ENCODE peak calls at places on chromosomes 7 and 10, in seven cellular contexts. Y is HT1080; C is T-helper 17 cell; J is activated T-helper 1 cell treated with anti-CD3 and anti-CD28 coated beads, Interleukin-2, amount 50 U/mL, for 16 hours; S is lung; N is RWPE1; L is stimulated activated CD4-positive, alpha-beta T cell treated with anti-CD3 and anti-CD28 coated beads, TNF-alpha, amount 100 ng/mL, for 1 hour. T is an unnamed sample.
A peak's percentile ranks its signal among the peaks of the same experiment; 100 is the strongest.

GRCh38 chr7:90430614-90431445 is 27.6 kb downstream of the CLDN12 start:
- DNase-seq in L (no peak), J (no peak), S (no peak), Y (no peak), N (no peak), C (no peak), T (no peak)

GRCh38 chr7:84953294-84953693 is 233.6 kb downstream of the SEMA3D start:
- DNase-seq in C (no peak), S (no peak), Y (no peak), L (no peak), J (no peak), N (no peak), T (no peak)

GRCh38 chr10:129918836-129919235 is 45.2 kb downstream of the EBF3 start:
- DNase-seq in S (no peak), L (no peak), J (no peak), Y (no peak), N (no peak), C (no peak), T (no peak)

GRCh38 chr10:87594864-87595263 is 64.8 kb upstream of the PAPSS2 start:
- DNase-seq in N (no peak), C (no peak), L (no peak), S (no peak), Y (no peak), J (no peak), T (no peak)

GRCh38 chr10:15719899-15720634 is at the start of gene ITGA8:
- DNase-seq in Y (no peak), L (no peak), S (no peak), N (no peak), C (no peak), J (no peak), T (no peak)

GRCh38 chr7:140316165-140316661 is 82.1 kb downstream of the SLC37A3 start:
- DNase-seq in L (no peak), J (no peak), S (peak; percentile 78), Y (peak; percentile 74), C (no peak), N (peak; percentile 73), T (no peak)

GRCh38 chr7:135349746-135350145 is 116.1 kb downstream of the STRA8 start:
- DNase-seq in L (no peak), C (no peak), S (no peak), Y (no peak), J (no peak), N (no peak), T (no peak)

GRCh38 chr7:93175219-93175618 is 27.0 kb upstream of the SAMD9L start:
- DNase-seq in S (no peak), C (no peak), J (no peak), Y (no peak), N (no peak), L (no peak), T (no peak)

GRCh38 chr10:61882621-61883375 is 18.7 kb upstream of the ARID5B start:
- DNase-seq in L (no peak), N (peak; percentile 34), Y (peak; percentile 45), C (no peak), J (no peak), S (no peak), T (no peak)

GRCh38 chr10:47441973-47442750 is 41.8 kb downstream of the ANXA8 start:
- DNase-seq in N (no peak), L (no peak), S (no peak), J (no peak), Y (no peak), C (no peak), T (no peak)

GRCh38 chr10:97889461-97890265 is 40.0 kb downstream of the GOLGA7B start:
- DNase-seq in N (peak; percentile 93), C (no peak), S (peak; percentile 70), Y (peak; percentile 87), L (no peak), J (no peak), T (no peak)

GRCh38 chr10:89214766-89215165 is 7.6 kb upstream of the CH25H start:
- DNase-seq in L (no peak), Y (no peak), S (no peak), J (no peak), N (no peak), C (no peak), T (no peak)

GRCh38 chr10:48940372-48940771 is 732 bp upstream of the LRRC18 start:
- DNase-seq in J (no peak), L (no peak), C (no peak), N (no peak), S (no peak), Y (no peak), T (no peak)

GRCh38 chr10:95487994-95488393 is 73.2 kb downstream of the SORBS1 start:
- DNase-seq in C (no peak), J (no peak), N (no peak), L (no peak), S (no peak), Y (no peak), T (no peak)

GRCh38 chr10:75733135-75733890 is 301.9 kb downstream of the LRMDA start:
- DNase-seq in S (no peak), L (no peak), N (no peak), J (no peak), Y (no peak), C (no peak), T (no peak)

GRCh38 chr10:2917926-2918325 is 149.4 kb upstream of the PFKP start:
- DNase-seq in Y (no peak), N (no peak), S (no peak), J (no peak), C (no peak), L (no peak), T (no peak)

GRCh38 chr10:62048919-62049636 is 147.6 kb downstream of the ARID5B start:
- DNase-seq in Y (peak; percentile 95), N (peak; percentile 84), C (peak; percentile 24), J (peak; percentile 24), S (peak; percentile 79), L (peak; percentile 33), T (no peak)

GRCh38 chr7:9983048-9983447 is 990.6 kb upstream of the PHF14 start:
- DNase-seq in L (no peak), N (no peak), C (no peak), J (no peak), S (no peak), Y (no peak), T (no peak)

GRCh38 chr10:119896937-119897336 is 4.4 kb downstream of the SEC23IP start:
- DNase-seq in S (peak; percentile 83), L (no peak), C (no peak), Y (peak; percentile 3), J (no peak), N (no peak), T (no peak)

GRCh38 chr10:17474595-17474994 is 20.2 kb upstream of the ST8SIA6 start:
- DNase-seq in Y (no peak), J (no peak), S (no peak), C (no peak), L (no peak), N (peak; percentile 23), T (no peak)

GRCh38 chr7:93938293-93938692 is 16.8 kb downstream of the GNG11 start:
- DNase-seq in L (no peak), S (no peak), J (no peak), C (no peak), N (no peak), Y (peak; percentile 54), T (no peak)

GRCh38 chr10:69573056-69573806 is at the start of gene NEUROG3:
- DNase-seq in J (no peak), Y (no peak), C (no peak), L (no peak), N (no peak), S (no peak), T (peak; percentile 32)

GRCh38 chr10:130654726-130655125 is 518.5 kb downstream of the GLRX3 start:
- DNase-seq in L (no peak), Y (no peak), J (no peak), C (no peak), N (no peak), S (no peak), T (no peak)

GRCh38 chr10:83127942-83128575 is 1011.2 kb upstream of the GHITM start:
- DNase-seq in S (no peak), J (no peak), Y (peak; percentile 72), C (no peak), L (no peak), N (no peak), T (no peak)

GRCh38 chr10:129963831-129964501 is at the start of gene EBF3:
- DNase-seq in S (no peak), Y (peak; percentile 6), N (peak; percentile 49), J (no peak), L (no peak), C (peak; percentile 47), T (no peak)

GRCh38 chr10:8321990-8322389 is 267.5 kb downstream of the GATA3 start:
- DNase-seq in Y (no peak), L (no peak), S (no peak), C (no peak), J (no peak), N (no peak), T (no peak)

GRCh38 chr10:43225787-43226153 is 41.1 kb downstream of the RASGEF1A start:
- DNase-seq in N (no peak), C (peak; percentile 23), L (no peak), Y (no peak), J (peak; percentile 3), S (no peak), T (no peak)

GRCh38 chr7:137851361-137851945 is 4.7 kb upstream of the DGKI start:
- DNase-seq in J (no peak), N (no peak), Y (peak; percentile 25), C (no peak), L (no peak), S (no peak), T (no peak)

GRCh38 chr10:87734987-87735827 is 75.5 kb downstream of the PAPSS2 start:
- DNase-seq in L (no peak), S (no peak), C (no peak), Y (peak; percentile 54), J (no peak), N (peak; percentile 61), T (peak; percentile 17)

GRCh38 chr10:84095821-84096497 is 43.4 kb upstream of the GHITM start:
- DNase-seq in J (no peak), L (no peak), N (no peak), Y (peak; percentile 38), S (no peak), C (no peak), T (no peak)

GRCh38 chr7:130273863-130274262 is 7.2 kb downstream of the CPA2 start:
- DNase-seq in S (no peak), L (no peak), J (no peak), N (no peak), C (no peak), Y (no peak), T (no peak)

GRCh38 chr10:131946321-131946751 is 35.4 kb downstream of the BNIP3 start:
- DNase-seq in J (no peak), S (no peak), N (peak; percentile 85), L (no peak), C (no peak), Y (peak; percentile 80), T (peak; percentile 62)

GRCh38 chr10:105258036-105258673 is 617.1 kb downstream of the SORCS3 start:
- DNase-seq in L (no peak), Y (no peak), J (no peak), N (no peak), S (no peak), C (no peak), T (no peak)

GRCh38 chr10:47381427-47382379 is 2.4 kb downstream of the ZNF488 start:
- DNase-seq in S (peak; percentile 27), Y (no peak), N (no peak), C (no peak), L (no peak), J (no peak), T (no peak)

T was measured in 8988T.